ENCODE peak calls at places on chromosome 7, in five cellular contexts. B is transverse colon, W is ovary, Q is heart right ventricle, L is RWPE1. Y is an unnamed sample.
A peak's percentile ranks its signal among the peaks of the same experiment; 100 is the strongest.

GRCh38 chr7:28166982-28167715 is 13.4 kb downstream of the JAZF1 start:
- DNase-seq in L (no peak), Q (no peak), B (no peak), W (no peak), Y (no peak)

GRCh38 chr7:150511039-150511438 is 3.6 kb upstream of the GIMAP7 start:
- DNase-seq in W (no peak), B (no peak), Q (no peak), L (no peak), Y (no peak)

GRCh38 chr7:154913645-154914579 is 89.0 kb downstream of the PAXIP1 start:
- DNase-seq in Q (peak; percentile 82), B (peak; percentile 89), W (peak; percentile 87), L (peak; percentile 60), Y (peak; percentile 89)

GRCh38 chr7:139782932-139783331 is 5.1 kb upstream of the HIPK2 start:
- DNase-seq in W (no peak), B (no peak), L (no peak), Q (no peak), Y (no peak)

GRCh38 chr7:30855936-30856335 is 55.7 kb upstream of the AQP1 start:
- DNase-seq in W (no peak), B (no peak), Q (no peak), L (no peak), Y (no peak)

GRCh38 chr7:3965794-3966395 is 664.8 kb downstream of the SDK1 start:
- DNase-seq in W (no peak), L (no peak), B (no peak), Q (no peak), Y (no peak)

GRCh38 chr7:6637544-6638229 is 569 bp downstream of the ZNF316 start:
- DNase-seq in Q (no peak), B (peak; percentile 41), W (peak; percentile 62), L (peak; percentile 57), Y (peak; percentile 37)

GRCh38 chr7:111053035-111053434 is 37.9 kb upstream of the LRRN3 start:
- DNase-seq in Q (no peak), W (no peak), B (no peak), L (no peak), Y (no peak)

GRCh38 chr7:79118143-79118542 is 335.3 kb downstream of the MAGI2 start:
- DNase-seq in L (no peak), Q (no peak), B (no peak), W (no peak), Y (no peak)

GRCh38 chr7:90181485-90181884 is 27.2 kb downstream of the STEAP1 start:
- DNase-seq in Q (no peak), L (no peak), B (no peak), W (no peak), Y (no peak)

GRCh38 chr7:74325230-74325565 is 36.0 kb downstream of the CLIP2 start:
- DNase-seq in Q (no peak), W (no peak), B (peak; percentile 61), L (no peak), Y (no peak)

GRCh38 chr7:159070422-159071148 is 74.1 kb downstream of the VIPR2 start:
- DNase-seq in W (no peak), Q (no peak), B (no peak), L (no peak), Y (no peak)

GRCh38 chr7:116978006-116978405 is 24.7 kb downstream of the ST7 start:
- DNase-seq in L (no peak), Q (no peak), B (no peak), W (no peak), Y (no peak)

GRCh38 chr7:36278767-36279171 is 110.9 kb upstream of the ANLN start:
- DNase-seq in W (no peak), L (no peak), Q (no peak), B (no peak), Y (no peak)

GRCh38 chr7:42843209-42843800 is 68.6 kb downstream of the C7orf25 start:
- DNase-seq in W (peak; percentile 53), L (peak; percentile 53), B (peak; percentile 20), Q (peak; percentile 22), Y (peak; percentile 46)

GRCh38 chr7:1713502-1714484 is 43.7 kb downstream of the ELFN1 start:
- DNase-seq in B (no peak), L (no peak), Q (peak; percentile 68), W (no peak), Y (no peak)

GRCh38 chr7:134730359-134730758 is 49.1 kb upstream of the CALD1 start:
- DNase-seq in L (no peak), W (no peak), B (no peak), Q (no peak), Y (no peak)

GRCh38 chr7:96321041-96321669 is 743 bp downstream of the SLC25A13 start:
- DNase-seq in Q (peak; percentile 87), B (peak; percentile 90), L (peak; percentile 86), W (peak; percentile 84), Y (peak; percentile 86)

GRCh38 chr7:143407296-143408246 is 1.1 kb downstream of the EPHA1 start:
- DNase-seq in B (no peak), Q (no peak), W (no peak), L (peak; percentile 49), Y (no peak)

GRCh38 chr7:107387077-107387476 is 82.8 kb upstream of the GPR22 start:
- DNase-seq in L (no peak), W (no peak), B (no peak), Q (peak; percentile 36), Y (no peak)

GRCh38 chr7:18429547-18429946 is 66.0 kb upstream of the HDAC9 start:
- DNase-seq in B (no peak), L (peak; percentile 52), Q (no peak), W (no peak), Y (no peak)

GRCh38 chr7:108235451-108236061 is 105.4 kb upstream of the LAMB4 start:
- DNase-seq in W (no peak), B (no peak), L (no peak), Q (no peak), Y (no peak)

GRCh38 chr7:44574286-44574872 is 671 bp upstream of the DDX56 start:
- DNase-seq in W (no peak), B (no peak), Q (no peak), L (no peak), Y (no peak)

GRCh38 chr7:25809441-25809840 is 342.6 kb upstream of the NFE2L3 start:
- DNase-seq in L (no peak), Q (no peak), B (no peak), W (no peak), Y (no peak)

GRCh38 chr7:105304040-105304895 is 84.5 kb downstream of the SRPK2 start:
- DNase-seq in W (no peak), L (peak; percentile 25), Q (no peak), B (no peak), Y (no peak)

GRCh38 chr7:98084631-98085030 is 22.0 kb upstream of the LMTK2 start:
- DNase-seq in B (no peak), L (no peak), W (no peak), Q (no peak), Y (no peak)

GRCh38 chr7:22712999-22713398 is 14.0 kb upstream of the IL6 start:
- DNase-seq in W (no peak), Q (no peak), L (no peak), B (no peak), Y (no peak)

GRCh38 chr7:5441840-5442513 is 18.3 kb upstream of the TNRC18 start:
- DNase-seq in B (no peak), L (no peak), Q (no peak), W (no peak), Y (no peak)

DNA sequence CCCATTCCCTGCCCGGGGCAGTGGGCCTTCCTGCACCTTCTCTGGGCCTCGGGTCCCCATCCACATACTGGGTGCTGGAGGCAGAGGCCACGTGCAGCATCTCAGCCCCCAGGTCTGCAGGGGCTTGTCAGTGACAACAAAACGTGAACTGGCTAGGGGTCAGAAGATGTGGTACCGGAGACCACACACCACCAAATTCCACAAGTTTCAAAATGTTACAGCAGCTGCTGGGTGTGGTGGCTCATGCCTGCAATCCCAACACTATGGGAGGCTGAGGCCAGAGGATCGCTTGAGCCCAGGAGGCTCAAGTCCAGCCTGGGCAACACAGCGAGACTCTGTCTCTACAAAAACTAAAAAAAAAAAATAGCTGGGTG is 62.1 kb upstream of the DNAAF5 start:
- DNase-seq in W (no peak), B (no peak), Q (no peak), L (no peak), Y (no peak)
- H3K27ac ChIP-seq in W (no peak overlapping the region), B (peak overlapping the region; percentile 66), Q (peak overlapping the region; percentile 82), L (no peak overlapping the region), Y (no peak overlapping the region)

DNA sequence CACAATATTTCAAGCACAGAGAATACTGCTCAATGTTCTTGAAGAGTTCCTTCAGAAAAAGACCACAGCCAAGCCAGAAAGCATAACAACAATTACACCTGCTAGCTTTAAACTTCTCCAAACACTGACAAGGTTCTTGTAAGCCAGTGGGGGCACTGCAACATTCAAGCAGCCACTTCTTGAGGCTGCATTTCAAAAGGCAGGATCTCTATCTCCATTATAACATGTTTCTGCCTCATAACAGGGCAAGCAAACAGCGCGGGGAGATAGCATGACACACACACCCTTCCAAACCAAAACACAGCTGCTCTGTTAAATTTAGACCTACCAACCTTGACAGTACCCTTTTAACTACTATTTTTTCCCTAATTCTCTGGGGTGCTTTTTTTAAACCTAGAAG is 30.8 kb downstream of the CHCHD3 start:
- DNase-seq in W (no peak), L (no peak), Q (peak; percentile 10), B (no peak), Y (no peak)
- TF ChIP-seq CTCF in W (no peak), L (no peak), Q (peak; percentile 37), B (no peak), Y (no peak)

DNA sequence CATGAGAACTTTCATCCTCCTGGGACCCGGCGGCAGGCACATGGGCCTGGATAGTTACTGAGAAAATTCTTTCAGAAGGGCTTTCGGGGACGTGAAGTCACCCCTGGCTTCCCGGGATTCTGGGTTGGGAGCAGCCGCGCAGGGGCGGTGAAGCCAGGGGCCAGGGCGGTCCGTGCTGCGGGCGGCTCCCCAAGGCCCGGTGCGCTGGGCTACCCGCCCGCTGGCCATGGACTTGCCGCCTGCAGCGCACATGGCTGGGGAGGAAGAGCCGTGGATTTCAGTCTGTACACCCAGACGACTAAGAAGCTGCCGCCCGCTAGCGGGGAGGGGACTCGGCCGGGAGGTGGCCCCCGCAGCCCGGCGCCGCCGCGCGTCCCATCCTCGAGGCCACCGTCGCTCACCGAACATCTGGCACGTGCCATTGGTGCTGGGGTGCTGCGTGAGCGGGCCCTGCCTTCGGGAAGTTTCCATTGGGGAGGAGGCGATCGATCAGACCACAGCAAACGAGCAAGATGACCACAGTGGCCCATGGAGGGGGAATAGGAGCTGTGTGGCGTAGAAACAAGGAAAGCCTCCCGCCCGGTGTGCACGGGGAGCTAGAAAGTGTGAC is 64.5 kb downstream of the TMEM209 start:
- DNase-seq in L (no peak), Q (no peak), B (no peak), W (peak; percentile 26), Y (no peak)
- H3K27ac ChIP-seq in L (peak overlapping the region; percentile 79), Q (no peak overlapping the region), B (peak overlapping the region; percentile 70), W (peak overlapping the region; percentile 68), Y (peak overlapping the region; percentile 92)

DNA sequence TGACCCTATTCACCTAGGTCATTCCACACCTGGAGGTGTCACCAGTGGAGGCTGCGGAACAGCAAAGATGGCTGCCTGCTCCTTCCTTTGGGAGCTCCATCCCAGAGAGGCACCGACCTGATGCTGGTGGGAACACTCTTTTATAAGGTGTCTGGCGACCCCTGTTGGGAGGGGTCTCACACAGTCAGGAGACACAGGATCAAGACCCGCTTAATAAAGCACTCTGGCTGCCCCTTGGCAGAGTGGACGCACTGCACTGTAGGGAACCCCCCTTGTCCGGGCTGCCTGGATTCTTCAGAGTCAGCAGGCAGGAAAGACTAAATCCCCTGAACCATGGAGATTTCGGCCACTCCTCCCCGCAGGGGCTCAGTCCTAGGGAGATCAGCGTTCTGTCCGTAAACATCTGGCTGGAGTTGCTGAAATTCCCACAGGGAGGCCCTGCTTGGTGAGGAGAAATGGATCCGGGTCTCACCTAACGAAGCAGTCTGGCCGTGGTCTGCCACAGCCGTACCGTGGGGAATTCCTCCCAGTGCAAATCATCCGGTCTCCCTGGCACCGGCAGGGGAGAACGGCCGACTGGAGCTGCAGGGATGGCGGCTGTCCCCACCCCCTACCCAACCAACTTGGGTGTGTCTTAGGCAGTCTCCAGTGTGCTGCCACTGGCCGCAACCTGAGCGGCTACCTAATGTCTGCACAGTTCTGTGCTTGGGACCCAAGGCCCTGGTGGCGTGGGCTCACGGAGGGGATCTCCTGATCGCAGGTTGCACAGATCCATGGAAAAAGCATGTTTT is 66.1 kb downstream of the LSMEM1 start:
- DNase-seq in B (no peak), L (no peak), Q (no peak), W (no peak), Y (no peak)
- TF ChIP-seq CTCF in B (no peak), L (no peak), Q (no peak), W (no peak), Y (no peak)

Y was measured in lung.